ENCODE peak calls at places on chromosome 5, in ten cellular contexts. One of them, this sample, is unnamed.

GRCh38 chr5:173902334-173902733 is 14.2 kb downstream of the CPEB4 start:
- DNase-seq in progenitor cell of endocrine pancreas: no peak
- DNase-seq in A549: no peak
- DNase-seq in choroid plexus epithelial cell: no peak
- DNase-seq in cardiac muscle cell: no peak
- DNase-seq in HL-60: no peak
- DNase-seq in GM12865: no peak
- DNase-seq in AG09309: no peak
- DNase-seq in astrocyte of the spinal cord: no peak
- DNase-seq in IMR-90: no peak
- DNase-seq in this sample: no peak

GRCh38 chr5:159106569-159107282 is 7.0 kb upstream of the EBF1 start:
- DNase-seq in astrocyte of the spinal cord: peak; percentile 72
- DNase-seq in HL-60: peak; percentile 37
- DNase-seq in cardiac muscle cell: peak; percentile 81
- DNase-seq in choroid plexus epithelial cell: peak; percentile 80
- DNase-seq in A549: peak; percentile 73
- DNase-seq in progenitor cell of endocrine pancreas: peak; percentile 75
- DNase-seq in AG09309: peak; percentile 14
- DNase-seq in GM12865: peak; percentile 85
- DNase-seq in IMR-90: peak; percentile 52
- DNase-seq in this sample: peak; percentile 75

GRCh38 chr5:170498811-170499210 is 5.0 kb upstream of the KCNIP1 start:
- DNase-seq in progenitor cell of endocrine pancreas: no peak
- DNase-seq in choroid plexus epithelial cell: no peak
- DNase-seq in HL-60: no peak
- DNase-seq in astrocyte of the spinal cord: no peak
- DNase-seq in cardiac muscle cell: no peak
- DNase-seq in AG09309: no peak
- DNase-seq in IMR-90: no peak
- DNase-seq in A549: no peak
- DNase-seq in GM12865: no peak
- DNase-seq in this sample: no peak

GRCh38 chr5:11903614-11904269 is 504 bp downstream of the CTNND2 start:
- DNase-seq in IMR-90: no peak
- DNase-seq in AG09309: no peak
- DNase-seq in A549: peak; percentile 23
- DNase-seq in cardiac muscle cell: peak; percentile 3
- DNase-seq in progenitor cell of endocrine pancreas: peak; percentile 69
- DNase-seq in choroid plexus epithelial cell: no peak
- DNase-seq in astrocyte of the spinal cord: peak; percentile 18
- DNase-seq in HL-60: no peak
- DNase-seq in GM12865: peak; percentile 5
- DNase-seq in this sample: no peak

GRCh38 chr5:179137001-179137642 is 76.9 kb downstream of the ZNF354C start:
- DNase-seq in AG09309: no peak
- DNase-seq in choroid plexus epithelial cell: no peak
- DNase-seq in HL-60: no peak
- DNase-seq in A549: no peak
- DNase-seq in IMR-90: no peak
- DNase-seq in cardiac muscle cell: no peak
- DNase-seq in GM12865: no peak
- DNase-seq in astrocyte of the spinal cord: no peak
- DNase-seq in progenitor cell of endocrine pancreas: no peak
- DNase-seq in this sample: no peak

GRCh38 chr5:149228610-149229297 is 42.9 kb upstream of the AFAP1L1 start:
- DNase-seq in HL-60: peak; percentile 14
- DNase-seq in GM12865: no peak
- DNase-seq in AG09309: peak; percentile 77
- DNase-seq in choroid plexus epithelial cell: peak; percentile 95
- DNase-seq in progenitor cell of endocrine pancreas: no peak
- DNase-seq in IMR-90: peak; percentile 92
- DNase-seq in cardiac muscle cell: peak; percentile 91
- DNase-seq in A549: peak; percentile 85
- DNase-seq in astrocyte of the spinal cord: peak; percentile 88
- DNase-seq in this sample: peak; percentile 94

GRCh38 chr5:103356344-103357091 is 98.0 kb downstream of the MACIR start:
- DNase-seq in GM12865: peak; percentile 20
- DNase-seq in HL-60: no peak
- DNase-seq in progenitor cell of endocrine pancreas: no peak
- DNase-seq in IMR-90: no peak
- DNase-seq in astrocyte of the spinal cord: no peak
- DNase-seq in choroid plexus epithelial cell: no peak
- DNase-seq in cardiac muscle cell: no peak
- DNase-seq in AG09309: no peak
- DNase-seq in A549: no peak
- DNase-seq in this sample: no peak

GRCh38 chr5:139458580-139459407 is 3.7 kb downstream of the ECSCR start:
- DNase-seq in progenitor cell of endocrine pancreas: no peak
- DNase-seq in AG09309: no peak
- DNase-seq in A549: no peak
- DNase-seq in cardiac muscle cell: peak; percentile 57
- DNase-seq in GM12865: peak; percentile 91
- DNase-seq in astrocyte of the spinal cord: peak; percentile 91
- DNase-seq in HL-60: no peak
- DNase-seq in choroid plexus epithelial cell: peak; percentile 70
- DNase-seq in IMR-90: peak; percentile 88
- DNase-seq in this sample: peak; percentile 75

GRCh38 chr5:95113489-95113888 is 171.4 kb downstream of the MCTP1 start:
- DNase-seq in A549: no peak
- DNase-seq in GM12865: no peak
- DNase-seq in progenitor cell of endocrine pancreas: no peak
- DNase-seq in cardiac muscle cell: peak; percentile 0
- DNase-seq in IMR-90: peak; percentile 53
- DNase-seq in choroid plexus epithelial cell: peak; percentile 71
- DNase-seq in astrocyte of the spinal cord: peak; percentile 79
- DNase-seq in HL-60: no peak
- DNase-seq in AG09309: peak; percentile 28
- DNase-seq in this sample: peak; percentile 81

GRCh38 chr5:84536797-84537196 is 152.1 kb upstream of the EDIL3 start:
- DNase-seq in HL-60: no peak
- DNase-seq in progenitor cell of endocrine pancreas: no peak
- DNase-seq in choroid plexus epithelial cell: no peak
- DNase-seq in astrocyte of the spinal cord: no peak
- DNase-seq in cardiac muscle cell: no peak
- DNase-seq in AG09309: no peak
- DNase-seq in IMR-90: no peak
- DNase-seq in GM12865: no peak
- DNase-seq in A549: no peak
- DNase-seq in this sample: no peak

GRCh38 chr5:124923131-124923530 is 176.7 kb upstream of the ZNF608 start:
- DNase-seq in cardiac muscle cell: peak; percentile 50
- DNase-seq in choroid plexus epithelial cell: peak; percentile 62
- DNase-seq in HL-60: no peak
- DNase-seq in progenitor cell of endocrine pancreas: no peak
- DNase-seq in astrocyte of the spinal cord: peak; percentile 23
- DNase-seq in AG09309: no peak
- DNase-seq in GM12865: peak; percentile 16
- DNase-seq in IMR-90: peak; percentile 24
- DNase-seq in A549: no peak
- DNase-seq in this sample: peak; percentile 55

GRCh38 chr5:153148624-153148976 is 341.9 kb upstream of the GRIA1 start:
- DNase-seq in progenitor cell of endocrine pancreas: no peak
- DNase-seq in GM12865: no peak
- DNase-seq in HL-60: no peak
- DNase-seq in IMR-90: no peak
- DNase-seq in cardiac muscle cell: no peak
- DNase-seq in choroid plexus epithelial cell: no peak
- DNase-seq in AG09309: no peak
- DNase-seq in astrocyte of the spinal cord: no peak
- DNase-seq in A549: no peak
- DNase-seq in this sample: no peak
- TF ChIP-seq CTCF in progenitor cell of endocrine pancreas: no peak
- TF ChIP-seq CTCF in GM12865: no peak
- TF ChIP-seq CTCF in HL-60: no peak
- TF ChIP-seq CTCF in IMR-90: no peak
- TF ChIP-seq CTCF in cardiac muscle cell: no peak
- TF ChIP-seq CTCF in choroid plexus epithelial cell: no peak
- TF ChIP-seq CTCF in AG09309: no peak
- TF ChIP-seq CTCF in astrocyte of the spinal cord: no peak
- TF ChIP-seq CTCF in A549: no peak
- TF ChIP-seq CTCF in this sample: no peak

GRCh38 chr5:36300181-36300926 is 1.3 kb downstream of the RANBP3L start:
- DNase-seq in GM12865: no peak
- DNase-seq in A549: no peak
- DNase-seq in HL-60: no peak
- DNase-seq in IMR-90: peak; percentile 1
- DNase-seq in astrocyte of the spinal cord: peak; percentile 30
- DNase-seq in progenitor cell of endocrine pancreas: no peak
- DNase-seq in choroid plexus epithelial cell: peak; percentile 28
- DNase-seq in cardiac muscle cell: no peak
- DNase-seq in AG09309: peak; percentile 3
- DNase-seq in this sample: no peak

GRCh38 chr5:36301858-36302603 is at the start of gene RANBP3L:
- DNase-seq in choroid plexus epithelial cell: peak; percentile 75
- DNase-seq in GM12865: peak; percentile 21
- DNase-seq in AG09309: no peak
- DNase-seq in IMR-90: peak; percentile 56
- DNase-seq in HL-60: no peak
- DNase-seq in A549: no peak
- DNase-seq in cardiac muscle cell: peak; percentile 50
- DNase-seq in astrocyte of the spinal cord: peak; percentile 79
- DNase-seq in progenitor cell of endocrine pancreas: no peak
- DNase-seq in this sample: peak; percentile 34

GRCh38 chr5:36300927-36301540 is 668 bp downstream of the RANBP3L start:
- DNase-seq in A549: no peak
- DNase-seq in choroid plexus epithelial cell: peak; percentile 9
- DNase-seq in progenitor cell of endocrine pancreas: no peak
- DNase-seq in IMR-90: peak; percentile 1
- DNase-seq in AG09309: no peak
- DNase-seq in GM12865: no peak
- DNase-seq in cardiac muscle cell: no peak
- DNase-seq in HL-60: no peak
- DNase-seq in astrocyte of the spinal cord: no peak
- DNase-seq in this sample: peak; percentile 15

GRCh38 chr5:36297653-36298052 is 4.0 kb downstream of the RANBP3L start:
- DNase-seq in progenitor cell of endocrine pancreas: no peak
- DNase-seq in AG09309: no peak
- DNase-seq in GM12865: no peak
- DNase-seq in HL-60: no peak
- DNase-seq in IMR-90: no peak
- DNase-seq in astrocyte of the spinal cord: no peak
- DNase-seq in choroid plexus epithelial cell: no peak
- DNase-seq in A549: no peak
- DNase-seq in cardiac muscle cell: no peak
- DNase-seq in this sample: no peak

GRCh38 chr5:36298546-36298945 is 3.2 kb downstream of the RANBP3L start:
- DNase-seq in A549: no peak
- DNase-seq in astrocyte of the spinal cord: peak; percentile 32
- DNase-seq in IMR-90: no peak
- DNase-seq in AG09309: peak; percentile 92
- DNase-seq in GM12865: no peak
- DNase-seq in HL-60: no peak
- DNase-seq in progenitor cell of endocrine pancreas: no peak
- DNase-seq in choroid plexus epithelial cell: peak; percentile 29
- DNase-seq in cardiac muscle cell: peak; percentile 18
- DNase-seq in this sample: peak; percentile 30
- TF ChIP-seq CTCF in A549: no peak
- TF ChIP-seq CTCF in astrocyte of the spinal cord: no peak
- TF ChIP-seq CTCF in IMR-90: no peak
- TF ChIP-seq CTCF in AG09309: no peak
- TF ChIP-seq CTCF in GM12865: no peak
- TF ChIP-seq CTCF in HL-60: no peak
- TF ChIP-seq CTCF in progenitor cell of endocrine pancreas: no peak
- TF ChIP-seq CTCF in choroid plexus epithelial cell: no peak
- TF ChIP-seq CTCF in cardiac muscle cell: no peak
- TF ChIP-seq CTCF in this sample: no peak

DNA sequence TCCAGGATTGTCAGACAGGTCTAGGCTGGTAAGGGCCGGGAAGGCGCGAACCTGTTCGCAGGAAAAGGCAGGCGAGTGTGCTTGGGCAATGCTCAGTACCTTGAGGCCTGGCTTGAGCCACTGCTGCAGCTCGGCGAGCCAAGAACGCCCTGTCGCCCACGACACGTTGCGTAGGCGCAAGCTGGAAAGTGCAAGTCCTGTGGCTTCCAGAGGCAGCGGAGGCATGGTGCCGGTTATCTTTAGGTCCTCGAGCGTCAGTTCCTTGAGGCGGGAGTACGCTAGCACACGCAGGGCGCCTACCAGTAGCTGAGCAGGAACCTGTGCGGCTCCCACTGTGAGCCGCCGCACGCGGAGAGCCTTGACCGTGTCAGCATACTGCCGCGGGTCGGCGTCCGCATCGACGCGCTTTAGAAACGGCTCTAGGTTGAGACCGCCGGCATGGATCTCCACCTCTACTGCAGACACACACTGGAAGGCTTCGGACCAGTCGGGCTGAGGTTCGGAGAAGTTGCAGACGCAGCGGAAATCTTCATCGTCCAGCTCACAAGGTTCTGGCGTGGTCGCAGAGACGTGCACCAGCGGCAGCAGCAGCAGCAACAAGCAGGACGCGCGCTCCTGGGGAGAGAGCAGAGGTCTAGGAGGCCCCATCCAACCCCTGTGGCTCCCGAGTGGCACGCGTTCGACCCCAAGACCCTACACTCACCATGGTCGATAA is 452 bp downstream of the CD14 start:
- DNase-seq in astrocyte of the spinal cord: peak; percentile 24
- DNase-seq in HL-60: peak; percentile 57
- DNase-seq in AG09309: no peak
- DNase-seq in IMR-90: peak; percentile 54
- DNase-seq in cardiac muscle cell: peak; percentile 80
- DNase-seq in progenitor cell of endocrine pancreas: no peak
- DNase-seq in A549: no peak
- DNase-seq in GM12865: peak; percentile 69
- DNase-seq in choroid plexus epithelial cell: peak; percentile 52
- DNase-seq in this sample: peak; percentile 71
- TF ChIP-seq CTCF in astrocyte of the spinal cord: no peak
- TF ChIP-seq CTCF in HL-60: no peak
- TF ChIP-seq CTCF in AG09309: no peak
- TF ChIP-seq CTCF in IMR-90: no peak
- TF ChIP-seq CTCF in cardiac muscle cell: no peak
- TF ChIP-seq CTCF in progenitor cell of endocrine pancreas: no peak
- TF ChIP-seq CTCF in A549: no peak
- TF ChIP-seq CTCF in GM12865: no peak
- TF ChIP-seq CTCF in choroid plexus epithelial cell: no peak
- TF ChIP-seq CTCF in this sample: no peak

DNA sequence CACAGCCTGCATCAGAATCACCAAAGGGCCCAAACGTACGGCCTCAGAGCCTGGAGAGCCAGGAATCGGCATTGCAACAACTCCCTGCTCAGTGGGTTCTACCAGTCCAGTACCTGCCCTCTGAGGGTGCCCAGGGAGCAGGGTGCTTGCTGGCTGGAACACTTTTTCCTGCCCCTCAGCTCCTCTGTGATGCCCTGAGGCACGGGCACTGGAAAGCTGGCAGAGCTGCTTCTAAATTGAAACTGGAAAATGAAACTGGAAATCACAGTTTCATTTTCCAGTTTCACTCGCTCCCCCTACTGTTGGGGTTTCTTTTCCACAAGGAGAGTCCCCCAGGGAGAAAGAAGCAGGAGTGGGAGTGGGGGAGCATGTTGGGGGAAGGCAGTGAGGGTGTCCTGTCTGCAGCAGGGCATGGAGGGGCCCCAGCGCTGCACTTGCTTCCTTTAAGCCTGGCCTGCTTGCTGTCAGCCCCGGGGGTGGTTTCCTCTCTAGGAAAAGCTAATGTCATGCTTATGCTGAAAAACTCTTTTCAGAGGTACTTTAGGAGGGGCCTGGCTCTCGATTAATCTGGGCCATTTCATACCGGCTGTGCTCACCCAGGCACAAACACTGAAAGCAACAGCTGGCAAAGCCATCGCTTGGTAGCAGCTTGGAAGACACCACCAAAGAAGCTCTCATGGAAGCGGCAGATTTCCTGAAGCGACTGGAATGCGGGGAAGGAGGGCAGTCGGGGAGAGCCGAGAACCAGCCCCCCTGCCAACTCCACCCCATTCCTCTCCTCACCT is 26.2 kb downstream of the IRF1 start:
- DNase-seq in A549: no peak
- DNase-seq in IMR-90: no peak
- DNase-seq in progenitor cell of endocrine pancreas: no peak
- DNase-seq in GM12865: peak; percentile 72
- DNase-seq in cardiac muscle cell: no peak
- DNase-seq in HL-60: no peak
- DNase-seq in AG09309: no peak
- DNase-seq in choroid plexus epithelial cell: no peak
- DNase-seq in astrocyte of the spinal cord: no peak
- DNase-seq in this sample: no peak
- TF ChIP-seq CTCF in A549: no peak
- TF ChIP-seq CTCF in IMR-90: peak; percentile 35
- TF ChIP-seq CTCF in progenitor cell of endocrine pancreas: no peak
- TF ChIP-seq CTCF in GM12865: no peak
- TF ChIP-seq CTCF in cardiac muscle cell: peak; percentile 29
- TF ChIP-seq CTCF in HL-60: no peak
- TF ChIP-seq CTCF in AG09309: no peak
- TF ChIP-seq CTCF in choroid plexus epithelial cell: peak; percentile 39
- TF ChIP-seq CTCF in astrocyte of the spinal cord: peak; percentile 25
- TF ChIP-seq CTCF in this sample: no peak